ENCODE peak calls at places on chromosome 5, in eight cellular contexts. P is natural killer cell; O is glutamatergic neuron; V is activated T-cell treated with anti-CD3 and anti-CD28 coated beads, Interleukin-2, amount 50 U/mL, for 72 hours; J is ureter; Y is globus pallidus; R is PC-9; U is activated CD4-positive, alpha-beta T cell treated with anti-CD3 and anti-CD28 coated beads for 48 hours. C is an unnamed sample.
A peak's percentile ranks its signal among the peaks of the same experiment; 100 is the strongest.

GRCh38 chr5:102778478-102778877 is 23.4 kb downstream of the PAM start:
- DNase-seq in P (no peak), O (no peak), V (no peak), J (no peak), Y (no peak), R (no peak), U (no peak), C (no peak)

GRCh38 chr5:1312206-1312605 is 17.3 kb upstream of the TERT start:
- DNase-seq in P (peak; percentile 15), O (no peak), V (no peak), J (no peak), Y (no peak), R (no peak), U (no peak), C (peak; percentile 60)

GRCh38 chr5:10612251-10612650 is 48.4 kb downstream of the ANKRD33B start:
- DNase-seq in P (no peak), O (no peak), V (no peak), J (no peak), Y (no peak), R (no peak), U (no peak), C (no peak)

GRCh38 chr5:78920604-78921003 is 64.5 kb downstream of the ARSB start:
- DNase-seq in P (no peak), O (no peak), V (no peak), J (no peak), Y (peak; percentile 26), R (peak; percentile 12), U (no peak), C (no peak)

GRCh38 chr5:132747693-132748440 is 641 bp downstream of the CCNI2 start:
- DNase-seq in P (no peak), O (peak; percentile 31), V (peak; percentile 62), J (no peak), Y (no peak), R (no peak), U (peak; percentile 59), C (no peak)

GRCh38 chr5:38417658-38418017 is 138.8 kb downstream of the LIFR start:
- DNase-seq in P (no peak), O (no peak), V (no peak), J (no peak), Y (no peak), R (no peak), U (no peak), C (no peak)

GRCh38 chr5:174151579-174152181 is 106.2 kb downstream of the NSG2 start:
- DNase-seq in P (no peak), O (no peak), V (no peak), J (no peak), Y (no peak), R (no peak), U (no peak), C (no peak)

GRCh38 chr5:176891331-176891958 is 7.7 kb downstream of the HK3 start:
- DNase-seq in P (no peak), O (no peak), V (no peak), J (peak; percentile 32), Y (no peak), R (no peak), U (no peak), C (no peak)

C was measured in osteocyte.